ENCODE peak calls at places on chromosomes 7 and 10, in six cellular contexts. H, I, K, C, O and U are unnamed samples.

GRCh38 chr10:132913559-132914115 is 28.7 kb downstream of the CFAP46 start:
- DNase-seq in O (no peak), H (no peak), C (no peak), I (no peak), K (no peak), U (no peak)

GRCh38 chr7:105618016-105618296 is 36.7 kb upstream of the EFCAB10 start:
- DNase-seq in K (no peak), O (no peak), I (no peak), H (no peak), C (no peak), U (no peak)

GRCh38 chr7:91327341-91327740 is 63.1 kb downstream of the FZD1 start:
- DNase-seq in I (no peak), C (no peak), O (no peak), K (no peak), H (peak; percentile 40), U (no peak)

GRCh38 chr10:75396861-75397570 is 4.5 kb downstream of the ZNF503 start:
- DNase-seq in C (no peak), I (no peak), O (no peak), H (no peak), K (no peak), U (no peak)

GRCh38 chr7:101303102-101303701 is 18.4 kb downstream of the IFT22 start:
- DNase-seq in I (no peak), O (no peak), K (no peak), H (no peak), C (no peak), U (no peak)

GRCh38 chr10:21912583-21912982 is 90.9 kb downstream of the DNAJC1 start:
- DNase-seq in H (no peak), K (no peak), O (no peak), C (no peak), I (no peak), U (no peak)

GRCh38 chr7:92255308-92255707 is 9.5 kb downstream of the ANKIB1 start:
- DNase-seq in O (no peak), K (no peak), I (no peak), H (no peak), C (no peak), U (no peak)

GRCh38 chr7:100882201-100882600 is 7.3 kb downstream of the SRRT start:
- DNase-seq in C (no peak), I (no peak), O (no peak), K (no peak), H (no peak), U (no peak)

GRCh38 chr7:31373337-31374289 is 33.1 kb upstream of the NEUROD6 start:
- DNase-seq in K (peak; percentile 58), H (peak; percentile 35), O (peak; percentile 24), I (no peak), C (no peak), U (no peak)

GRCh38 chr7:50267525-50268041 is 36.9 kb upstream of the IKZF1 start:
- DNase-seq in O (no peak), C (no peak), I (no peak), H (no peak), K (no peak), U (peak; percentile 29)

GRCh38 chr7:43785425-43785824 is 26.9 kb downstream of the BLVRA start:
- DNase-seq in I (no peak), K (no peak), C (no peak), H (no peak), O (no peak), U (no peak)

GRCh38 chr10:24344279-24344678 is 135.3 kb downstream of the KIAA1217 start:
- DNase-seq in I (no peak), H (peak; percentile 8), O (peak; percentile 52), C (no peak), K (no peak), U (no peak)

GRCh38 chr7:127041689-127042452 is 210.9 kb downstream of the GRM8 start:
- DNase-seq in K (no peak), I (no peak), H (no peak), O (no peak), C (no peak), U (no peak)

GRCh38 chr7:111439977-111440376 is 122.3 kb downstream of the IMMP2L start:
- DNase-seq in O (no peak), K (no peak), H (no peak), I (no peak), C (no peak), U (no peak)

GRCh38 chr7:54888067-54888735 is 129.2 kb upstream of the SEC61G start:
- DNase-seq in I (no peak), H (no peak), C (no peak), K (no peak), O (no peak), U (no peak)

GRCh38 chr7:52705768-52706167 is 329.7 kb upstream of the POM121L12 start:
- DNase-seq in I (no peak), H (no peak), O (no peak), K (no peak), C (no peak), U (no peak)

GRCh38 chr7:47088329-47089067 is 493.4 kb downstream of the TNS3 start:
- DNase-seq in K (peak; percentile 25), O (peak; percentile 6), C (no peak), I (no peak), H (peak; percentile 44), U (no peak)

GRCh38 chr7:3063016-3063753 is 19.5 kb upstream of the CARD11 start:
- DNase-seq in K (no peak), I (peak; percentile 36), C (peak; percentile 76), O (no peak), H (no peak), U (peak; percentile 35)

GRCh38 chr10:95388539-95388938 is 97.7 kb upstream of the PDLIM1 start:
- DNase-seq in I (no peak), O (no peak), K (peak; percentile 23), H (no peak), C (no peak), U (peak; percentile 43)

GRCh38 chr10:105585753-105586152 is 944.7 kb downstream of the SORCS3 start:
- DNase-seq in H (no peak), K (no peak), C (no peak), I (no peak), O (no peak), U (no peak)

GRCh38 chr10:130138479-130138866 is 2.3 kb downstream of the GLRX3 start:
- DNase-seq in C (no peak), I (no peak), K (no peak), O (no peak), H (no peak), U (no peak)

GRCh38 chr10:100528885-100529472 is 692 bp downstream of the NDUFB8 start:
- DNase-seq in H (peak; percentile 37), K (no peak), C (no peak), I (no peak), O (no peak), U (no peak)

GRCh38 chr7:104012815-104013214 is 23.4 kb upstream of the RELN start:
- DNase-seq in I (no peak), O (no peak), K (no peak), H (no peak), C (no peak), U (no peak)

GRCh38 chr7:26034386-26034785 is 117.6 kb upstream of the NFE2L3 start:
- DNase-seq in I (no peak), K (no peak), C (no peak), O (no peak), H (no peak), U (no peak)

GRCh38 chr7:295155-296154 is 5.5 kb downstream of the FOXL3 start:
- DNase-seq in I (no peak), K (no peak), H (no peak), C (no peak), O (no peak), U (peak; percentile 28)

GRCh38 chr10:71211053-71211452 is 1.3 kb upstream of the UNC5B start:
- DNase-seq in H (no peak), K (no peak), I (no peak), O (no peak), C (no peak), U (no peak)

GRCh38 chr10:88555190-88555894 is 27.8 kb downstream of the RNLS start:
- DNase-seq in I (no peak), H (no peak), C (no peak), O (peak; percentile 73), K (no peak), U (no peak)

GRCh38 chr10:114930320-114930719 is 7.7 kb upstream of the TRUB1 start:
- DNase-seq in C (no peak), I (no peak), H (no peak), O (no peak), K (no peak), U (no peak)

GRCh38 chr7:32921896-32922295 is 30.3 kb upstream of the KBTBD2 start:
- DNase-seq in I (no peak), K (no peak), H (peak; percentile 40), C (no peak), O (no peak), U (no peak)

GRCh38 chr10:123993534-123994416 is 99.6 kb downstream of the CHST15 start:
- DNase-seq in K (no peak), O (no peak), C (no peak), H (no peak), I (no peak), U (no peak)

GRCh38 chr10:132283604-132284382 is 24.0 kb downstream of the STK32C start:
- DNase-seq in C (no peak), H (no peak), O (no peak), I (no peak), K (no peak), U (peak; percentile 44)

GRCh38 chr7:27143950-27144798 is 693 bp upstream of the HOXA5 start:
- DNase-seq in C (no peak), O (no peak), H (no peak), I (no peak), K (no peak), U (peak; percentile 55)

GRCh38 chr7:19520392-19520791 is 188.4 kb downstream of the POLR1F start:
- DNase-seq in I (no peak), K (no peak), O (no peak), H (no peak), C (no peak), U (no peak)

GRCh38 chr10:73357821-73358220 is 843 bp downstream of the CFAP70 start:
- DNase-seq in I (no peak), K (no peak), H (no peak), O (no peak), C (no peak), U (no peak)